ENCODE peak calls at places on chromosomes 5 and 9, in five cellular contexts. F, L, Q, B and O are unnamed samples.

GRCh38 chr5:172448999-172449398 is 5.3 kb downstream of the SH3PXD2B start:
- DNase-seq in F (no peak), L (no peak), Q (no peak), B (no peak), O (no peak)

GRCh38 chr9:112203536-112203935 is 28.4 kb upstream of the SUSD1 start:
- DNase-seq in F (no peak), L (peak), Q (no peak), B (no peak), O (peak)

GRCh38 chr5:177491429-177491945 is 5.9 kb downstream of the PDLIM7 start:
- DNase-seq in F (no peak), L (peak), Q (no peak), B (no peak), O (peak)

GRCh38 chr5:143968071-143968878 is 156.3 kb downstream of the HMHB1 start:
- DNase-seq in F (peak), L (peak), Q (no peak), B (no peak), O (peak)

GRCh38 chr5:55234171-55234700 is 828 bp upstream of the CCNO start:
- DNase-seq in F (no peak), L (peak), Q (peak), B (peak), O (peak)

GRCh38 chr9:115000217-115000639 is 69.8 kb upstream of the TNFSF8 start:
- DNase-seq in F (no peak), L (peak), Q (no peak), B (no peak), O (peak)

GRCh38 chr5:180399931-180400330 is 46.8 kb upstream of the GFPT2 start:
- DNase-seq in F (no peak), L (no peak), Q (no peak), B (no peak), O (no peak)

GRCh38 chr9:95836072-95836471 is 39.4 kb upstream of the ERCC6L2 start:
- DNase-seq in F (no peak), L (no peak), Q (no peak), B (no peak), O (no peak)

GRCh38 chr9:18126776-18127175 is 347.2 kb upstream of the ADAMTSL1 start:
- DNase-seq in F (no peak), L (no peak), Q (no peak), B (no peak), O (no peak)

GRCh38 chr5:80141147-80141671 is 106.1 kb downstream of the THBS4 start:
- DNase-seq in F (peak), L (no peak), Q (peak), B (peak), O (no peak)

GRCh38 chr9:132583584-132584304 is 1.3 kb downstream of the BARHL1 start:
- DNase-seq in F (no peak), L (no peak), Q (no peak), B (no peak), O (no peak)

GRCh38 chr9:135588371-135588770 is 26.8 kb downstream of the PAEP start:
- DNase-seq in F (no peak), L (no peak), Q (no peak), B (no peak), O (no peak)

GRCh38 chr5:176810687-176811501 is 535 bp downstream of the UNC5A start:
- DNase-seq in F (no peak), L (no peak), Q (no peak), B (no peak), O (peak)

GRCh38 chr5:131973089-131973712 is 27.7 kb upstream of the MEIKIN start:
- DNase-seq in F (no peak), L (no peak), Q (no peak), B (no peak), O (no peak)

GRCh38 chr9:129823163-129823933 is 588 bp downstream of the TOR1A start:
- DNase-seq in F (no peak), L (no peak), Q (no peak), B (no peak), O (peak)

GRCh38 chr9:25377039-25377438 is 301.2 kb downstream of the TUSC1 start:
- DNase-seq in F (no peak), L (no peak), Q (no peak), B (no peak), O (no peak)

GRCh38 chr5:78734094-78734845 is 85.7 kb upstream of the LHFPL2 start:
- DNase-seq in F (no peak), L (no peak), Q (no peak), B (no peak), O (no peak)